ENCODE peak calls at places on chromosome 7, in six cellular contexts. One of them, this sample, is unnamed.

GRCh38 chr7:123846217-123846891 is 1.4 kb downstream of the HYAL4 start:
- DNase-seq in HCT116: no peak
- DNase-seq in sigmoid colon: no peak
- DNase-seq in GM12891: no peak
- DNase-seq in uterus: no peak
- DNase-seq in body of pancreas: no peak
- DNase-seq in this sample: no peak

GRCh38 chr7:135855836-135856235 is 107.2 kb upstream of the FAM180A start:
- DNase-seq in HCT116: no peak
- DNase-seq in sigmoid colon: no peak
- DNase-seq in GM12891: no peak
- DNase-seq in uterus: no peak
- DNase-seq in body of pancreas: no peak
- DNase-seq in this sample: no peak

GRCh38 chr7:20241491-20242261 is 24.5 kb upstream of the MACC1 start:
- DNase-seq in HCT116: no peak
- DNase-seq in sigmoid colon: no peak
- DNase-seq in GM12891: no peak
- DNase-seq in uterus: no peak
- DNase-seq in body of pancreas: no peak
- DNase-seq in this sample: no peak

GRCh38 chr7:81725496-81726117 is 44.2 kb downstream of the HGF start:
- DNase-seq in HCT116: no peak
- DNase-seq in sigmoid colon: no peak
- DNase-seq in GM12891: no peak
- DNase-seq in uterus: no peak
- DNase-seq in body of pancreas: no peak
- DNase-seq in this sample: no peak

GRCh38 chr7:29408841-29409243 is 154.8 kb upstream of the PRR15 start:
- DNase-seq in HCT116: peak; percentile 34
- DNase-seq in sigmoid colon: no peak
- DNase-seq in GM12891: peak; percentile 39
- DNase-seq in uterus: peak; percentile 70
- DNase-seq in body of pancreas: peak; percentile 77
- DNase-seq in this sample: peak; percentile 76

GRCh38 chr7:11437987-11438386 is 394.0 kb downstream of the THSD7A start:
- DNase-seq in HCT116: no peak
- DNase-seq in sigmoid colon: no peak
- DNase-seq in GM12891: no peak
- DNase-seq in uterus: no peak
- DNase-seq in body of pancreas: no peak
- DNase-seq in this sample: no peak

GRCh38 chr7:90958669-90959068 is 305.6 kb upstream of the FZD1 start:
- DNase-seq in HCT116: no peak
- DNase-seq in sigmoid colon: no peak
- DNase-seq in GM12891: no peak
- DNase-seq in uterus: no peak
- DNase-seq in body of pancreas: peak; percentile 11
- DNase-seq in this sample: no peak

GRCh38 chr7:74355091-74355490 is 65.9 kb downstream of the CLIP2 start:
- DNase-seq in HCT116: peak; percentile 75
- DNase-seq in sigmoid colon: no peak
- DNase-seq in GM12891: no peak
- DNase-seq in uterus: no peak
- DNase-seq in body of pancreas: peak; percentile 58
- DNase-seq in this sample: peak; percentile 11

GRCh38 chr7:69399038-69399800 is 199.1 kb upstream of the AUTS2 start:
- DNase-seq in HCT116: no peak
- DNase-seq in sigmoid colon: no peak
- DNase-seq in GM12891: no peak
- DNase-seq in uterus: no peak
- DNase-seq in body of pancreas: peak; percentile 27
- DNase-seq in this sample: no peak

GRCh38 chr7:41298343-41298875 is 404.5 kb downstream of the INHBA start:
- DNase-seq in HCT116: no peak
- DNase-seq in sigmoid colon: no peak
- DNase-seq in GM12891: no peak
- DNase-seq in uterus: no peak
- DNase-seq in body of pancreas: no peak
- DNase-seq in this sample: no peak

GRCh38 chr7:159141660-159142059 is 3.0 kb downstream of the VIPR2 start:
- DNase-seq in HCT116: no peak
- DNase-seq in sigmoid colon: no peak
- DNase-seq in GM12891: no peak
- DNase-seq in uterus: no peak
- DNase-seq in body of pancreas: no peak
- DNase-seq in this sample: no peak

GRCh38 chr7:84780158-84781124 is 406.4 kb downstream of the SEMA3D start:
- DNase-seq in HCT116: no peak
- DNase-seq in sigmoid colon: no peak
- DNase-seq in GM12891: no peak
- DNase-seq in uterus: no peak
- DNase-seq in body of pancreas: no peak
- DNase-seq in this sample: no peak

GRCh38 chr7:28272461-28272877 is 91.9 kb upstream of the JAZF1 start:
- DNase-seq in HCT116: peak; percentile 24
- DNase-seq in sigmoid colon: peak; percentile 70
- DNase-seq in GM12891: no peak
- DNase-seq in uterus: peak; percentile 50
- DNase-seq in body of pancreas: peak; percentile 28
- DNase-seq in this sample: peak; percentile 77

GRCh38 chr7:5083291-5083690 is 37.6 kb downstream of the RBAK start:
- DNase-seq in HCT116: no peak
- DNase-seq in sigmoid colon: no peak
- DNase-seq in GM12891: no peak
- DNase-seq in uterus: no peak
- DNase-seq in body of pancreas: no peak
- DNase-seq in this sample: no peak

GRCh38 chr7:130144632-130145171 is 60.5 kb downstream of the TMEM209 start:
- DNase-seq in HCT116: peak; percentile 24
- DNase-seq in sigmoid colon: no peak
- DNase-seq in GM12891: no peak
- DNase-seq in uterus: no peak
- DNase-seq in body of pancreas: peak; percentile 56
- DNase-seq in this sample: no peak

GRCh38 chr7:103532955-103533354 is 86.9 kb upstream of the SLC26A5 start:
- DNase-seq in HCT116: no peak
- DNase-seq in sigmoid colon: no peak
- DNase-seq in GM12891: no peak
- DNase-seq in uterus: no peak
- DNase-seq in body of pancreas: no peak
- DNase-seq in this sample: no peak

GRCh38 chr7:87219545-87220025 is at the start of gene TMEM243:
- DNase-seq in HCT116: no peak
- DNase-seq in sigmoid colon: peak; percentile 86
- DNase-seq in GM12891: peak; percentile 71
- DNase-seq in uterus: peak; percentile 73
- DNase-seq in body of pancreas: peak; percentile 81
- DNase-seq in this sample: peak; percentile 36

GRCh38 chr7:104973909-104974415 is 40.0 kb upstream of the KMT2E start:
- DNase-seq in HCT116: no peak
- DNase-seq in sigmoid colon: no peak
- DNase-seq in GM12891: no peak
- DNase-seq in uterus: no peak
- DNase-seq in body of pancreas: no peak
- DNase-seq in this sample: no peak

GRCh38 chr7:23907012-23907411 is 197.0 kb downstream of the STK31 start:
- DNase-seq in HCT116: no peak
- DNase-seq in sigmoid colon: no peak
- DNase-seq in GM12891: no peak
- DNase-seq in uterus: no peak
- DNase-seq in body of pancreas: no peak
- DNase-seq in this sample: peak; percentile 7

GRCh38 chr7:133310232-133310852 is 57.5 kb downstream of the EXOC4 start:
- DNase-seq in HCT116: no peak
- DNase-seq in sigmoid colon: no peak
- DNase-seq in GM12891: no peak
- DNase-seq in uterus: no peak
- DNase-seq in body of pancreas: peak; percentile 87
- DNase-seq in this sample: no peak

GRCh38 chr7:44382459-44383300 is 57.3 kb upstream of the CAMK2B start:
- DNase-seq in HCT116: no peak
- DNase-seq in sigmoid colon: no peak
- DNase-seq in GM12891: no peak
- DNase-seq in uterus: no peak
- DNase-seq in body of pancreas: no peak
- DNase-seq in this sample: no peak

DNA sequence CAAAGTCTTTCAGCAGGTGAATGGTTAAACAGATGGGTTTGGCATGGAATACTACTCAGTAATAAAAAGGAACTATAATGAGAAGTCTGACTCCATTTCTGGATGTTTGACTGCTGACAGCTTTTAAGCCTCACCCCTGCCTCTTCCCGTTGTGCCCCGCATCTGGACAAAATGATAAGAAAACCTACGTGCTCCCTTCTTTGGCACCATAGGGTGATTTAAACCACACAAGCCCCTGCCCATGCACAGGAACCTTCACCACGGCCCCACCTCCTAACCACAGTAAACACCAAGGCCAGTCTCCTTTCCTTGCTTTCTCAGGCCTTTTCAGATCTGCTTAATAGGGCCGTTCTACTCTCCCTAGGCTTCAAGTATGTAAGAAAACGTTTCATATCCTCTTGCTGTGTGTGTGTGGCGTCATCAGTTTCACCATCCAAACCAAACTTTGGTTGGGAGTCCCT is 47.1 kb upstream of the UBN2 start:
- DNase-seq in HCT116: no peak
- DNase-seq in sigmoid colon: no peak
- DNase-seq in GM12891: no peak
- DNase-seq in uterus: no peak
- DNase-seq in body of pancreas: no peak
- DNase-seq in this sample: peak; percentile 88
- TF ChIP-seq POLR2A in HCT116: no peak
- TF ChIP-seq POLR2A in sigmoid colon: no peak
- TF ChIP-seq POLR2A in GM12891: no peak
- TF ChIP-seq POLR2A in uterus: no peak
- TF ChIP-seq POLR2A in body of pancreas: no peak
- TF ChIP-seq POLR2A in this sample: peak; percentile 67

DNA sequence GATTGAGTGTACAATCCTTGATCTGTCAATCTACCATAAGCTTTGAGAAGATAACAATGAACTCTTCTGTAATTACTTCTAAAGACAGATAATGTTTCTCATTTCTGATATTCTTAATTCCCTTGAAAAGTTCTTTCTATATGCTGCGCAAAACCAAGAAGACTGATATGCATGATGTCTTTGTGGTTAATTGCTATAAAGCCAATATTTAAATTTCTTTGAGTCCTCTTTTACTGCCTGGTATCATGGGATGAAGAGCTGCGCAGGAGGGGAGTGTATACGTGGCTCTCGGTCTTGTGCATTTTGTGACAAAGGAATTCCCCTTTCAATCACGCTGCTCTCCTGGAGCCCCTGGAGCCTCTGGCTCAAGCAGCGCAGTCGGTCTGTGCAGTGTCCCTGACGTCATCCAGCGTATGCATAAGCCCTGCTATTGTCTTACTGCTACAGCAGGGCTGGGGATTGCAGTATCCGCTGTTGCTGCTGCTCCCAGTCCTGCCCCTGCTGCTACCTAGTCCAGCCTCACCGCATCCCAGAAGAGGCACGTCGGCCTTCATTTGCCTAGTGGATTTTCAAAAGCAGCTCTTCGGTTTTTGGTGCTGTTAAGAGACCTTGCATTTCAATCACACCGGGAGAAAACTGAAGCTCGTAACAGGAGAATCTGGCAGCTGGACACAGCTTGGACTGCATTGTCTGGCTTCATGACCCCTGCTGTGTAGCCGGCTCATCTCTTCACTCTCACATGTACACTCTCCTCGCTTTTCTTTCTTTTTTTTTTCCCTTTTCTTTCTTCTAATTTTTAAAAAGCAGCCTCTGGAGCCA is 66.7 kb downstream of the ST7 start:
- DNase-seq in HCT116: peak; percentile 54
- DNase-seq in sigmoid colon: peak; percentile 93
- DNase-seq in GM12891: no peak
- DNase-seq in uterus: peak; percentile 77
- DNase-seq in body of pancreas: peak; percentile 58
- DNase-seq in this sample: peak; percentile 51
- TF ChIP-seq POLR2A in HCT116: no peak
- TF ChIP-seq POLR2A in sigmoid colon: no peak
- TF ChIP-seq POLR2A in GM12891: no peak
- TF ChIP-seq POLR2A in uterus: no peak
- TF ChIP-seq POLR2A in body of pancreas: no peak
- TF ChIP-seq POLR2A in this sample: no peak

DNA sequence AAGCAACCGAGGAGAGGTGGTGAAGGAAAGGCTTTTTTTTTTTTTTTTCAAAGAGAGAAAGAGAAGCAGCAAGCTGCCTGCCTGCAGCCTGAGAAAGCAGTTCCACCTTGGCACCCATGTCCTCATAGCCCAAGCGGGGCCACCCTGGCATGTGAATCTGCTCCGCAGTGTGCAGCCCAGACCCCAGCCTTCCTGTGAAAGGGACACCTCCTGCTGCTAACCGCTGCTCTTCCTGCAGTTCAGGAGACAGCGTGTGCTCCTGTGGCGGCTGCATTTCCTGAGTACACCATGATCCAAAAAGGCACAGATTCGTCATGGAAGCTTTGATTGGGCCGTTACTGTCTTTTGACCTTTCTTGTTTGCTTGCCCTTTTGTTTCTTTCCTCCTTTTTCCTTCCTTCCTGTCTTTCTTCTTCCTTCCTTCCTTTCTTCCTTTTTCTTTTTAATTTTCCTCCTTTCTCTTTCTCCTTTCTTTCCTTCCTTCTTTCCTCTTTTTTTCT is 38.1 kb downstream of the IKZF1 start:
- DNase-seq in HCT116: no peak
- DNase-seq in sigmoid colon: peak; percentile 55
- DNase-seq in GM12891: no peak
- DNase-seq in uterus: no peak
- DNase-seq in body of pancreas: peak; percentile 47
- DNase-seq in this sample: no peak
- TF ChIP-seq POLR2A in HCT116: no peak
- TF ChIP-seq POLR2A in sigmoid colon: no peak
- TF ChIP-seq POLR2A in GM12891: no peak
- TF ChIP-seq POLR2A in uterus: no peak
- TF ChIP-seq POLR2A in body of pancreas: no peak
- TF ChIP-seq POLR2A in this sample: no peak

DNA sequence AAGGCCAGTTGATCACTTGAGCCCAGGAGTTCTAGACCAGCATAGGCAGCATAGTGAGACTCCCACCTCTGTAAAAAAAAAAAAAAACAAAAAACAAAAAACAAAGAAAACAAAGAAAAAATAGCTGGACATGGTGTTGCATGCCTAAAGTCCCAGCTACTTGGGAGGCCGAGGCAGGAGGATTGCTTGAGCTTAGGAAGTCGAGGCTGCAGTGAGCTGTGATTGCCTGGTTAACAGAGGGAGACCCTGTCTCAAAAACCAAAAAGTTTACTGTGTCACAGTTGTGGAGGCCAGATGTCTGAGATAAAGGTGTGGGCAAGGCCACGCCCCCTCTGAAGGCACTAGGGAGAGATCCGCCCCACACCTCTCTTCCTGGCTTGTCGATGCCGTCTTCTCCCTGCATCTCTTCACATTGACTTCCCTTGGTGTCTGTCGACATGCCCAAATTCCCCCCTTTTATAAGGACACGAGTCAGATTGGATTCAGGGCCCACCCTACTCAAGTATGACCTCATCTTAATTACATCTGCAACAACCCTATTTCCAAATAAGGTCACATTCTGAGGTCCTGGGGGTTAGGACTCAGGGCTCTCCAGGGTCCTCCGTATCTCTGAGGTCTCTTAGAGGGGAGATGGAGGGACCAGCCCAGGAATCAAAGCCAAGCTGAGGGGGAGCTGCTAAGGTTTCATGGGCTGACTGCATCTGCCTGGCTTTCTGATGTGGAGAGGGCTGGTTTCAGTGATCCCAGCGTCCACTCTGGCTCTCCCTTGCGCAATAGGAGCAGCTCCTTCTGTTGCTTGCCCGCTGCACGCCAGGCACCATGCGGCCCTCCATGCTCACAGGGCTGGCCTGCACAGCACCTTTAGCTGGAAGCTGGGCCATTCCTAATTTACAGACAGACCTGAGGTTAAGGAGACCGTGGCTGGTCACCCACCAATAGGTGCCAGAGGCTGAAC is 23.1 kb downstream of the AGAP3 start:
- DNase-seq in HCT116: no peak
- DNase-seq in sigmoid colon: peak; percentile 84
- DNase-seq in GM12891: no peak
- DNase-seq in uterus: peak; percentile 73
- DNase-seq in body of pancreas: peak; percentile 33
- DNase-seq in this sample: no peak
- TF ChIP-seq POLR2A in HCT116: no peak
- TF ChIP-seq POLR2A in sigmoid colon: no peak
- TF ChIP-seq POLR2A in GM12891: no peak
- TF ChIP-seq POLR2A in uterus: no peak
- TF ChIP-seq POLR2A in body of pancreas: no peak
- TF ChIP-seq POLR2A in this sample: no peak